ENCODE peak calls at places on chromosomes 2 and 18, in five cellular contexts. D is body of pancreas, B is T-helper 17 cell, G is mesothelial cell of epicardium, P is MG63. C is an unnamed sample.

GRCh38 chr2:19786408-19787058 is 115.2 kb downstream of the TTC32 start:
- DNase-seq in D (no peak), B (no peak), G (no peak), P (peak), C (peak)

GRCh38 chr2:42569116-42569711 is 782 bp downstream of the MTA3 start:
- DNase-seq in D (peak), B (no peak), G (no peak), P (peak), C (no peak)

GRCh38 chr2:96491860-96492497 is 13.2 kb downstream of the NEURL3 start:
- DNase-seq in D (no peak), B (no peak), G (no peak), P (no peak), C (no peak)

GRCh38 chr2:189870396-189871089 is 86.3 kb downstream of the PMS1 start:
- DNase-seq in D (no peak), B (no peak), G (no peak), P (no peak), C (no peak)

GRCh38 chr18:477565-477964 is 22.9 kb downstream of the COLEC12 start:
- DNase-seq in D (peak), B (no peak), G (no peak), P (no peak), C (no peak)

GRCh38 chr18:79572848-79573451 is 106.7 kb upstream of the CTDP1 start:
- DNase-seq in D (no peak), B (no peak), G (peak), P (no peak), C (no peak)

GRCh38 chr2:28102455-28102874 is 211.9 kb downstream of the BABAM2 start:
- DNase-seq in D (no peak), B (no peak), G (no peak), P (peak), C (peak)

GRCh38 chr18:55900380-55900779 is 312.4 kb upstream of the TCF4 start:
- DNase-seq in D (no peak), B (no peak), G (no peak), P (no peak), C (no peak)

GRCh38 chr2:24435391-24436316 is 55.4 kb upstream of the NCOA1 start:
- DNase-seq in D (peak), B (no peak), G (peak), P (peak), C (no peak)

GRCh38 chr2:160608525-160609085 is 115.0 kb upstream of the RBMS1 start:
- DNase-seq in D (no peak), B (no peak), G (no peak), P (no peak), C (no peak)

GRCh38 chr2:46306320-46306719 is 9.1 kb downstream of the EPAS1 start:
- DNase-seq in D (peak), B (no peak), G (no peak), P (no peak), C (peak)

GRCh38 chr2:43139996-43140621 is 86.3 kb downstream of the ZFP36L2 start:
- DNase-seq in D (no peak), B (no peak), G (no peak), P (no peak), C (no peak)

GRCh38 chr2:133109772-133110171 is 439.8 kb upstream of the LYPD1 start:
- DNase-seq in D (no peak), B (no peak), G (no peak), P (peak), C (peak)

GRCh38 chr2:204180671-204181070 is 244.1 kb downstream of the ICOS start:
- DNase-seq in D (no peak), B (no peak), G (no peak), P (peak), C (no peak)

GRCh38 chr18:74342416-74343043 is 26.9 kb downstream of the C18orf63 start:
- DNase-seq in D (peak), B (no peak), G (no peak), P (no peak), C (no peak)

GRCh38 chr18:8848541-8848940 is 143.2 kb downstream of the MTCL1 start:
- DNase-seq in D (no peak), B (no peak), G (no peak), P (no peak), C (no peak)

C was measured in foreskin keratinocyte.